ENCODE peak calls at places on chromosomes 13 and 19, in nine cellular contexts. B, F, O, D, T, S, U, J and E are unnamed samples.
A peak's percentile ranks its signal among the peaks of the same experiment; 100 is the strongest.

GRCh38 chr13:28357846-28358496 is 137.0 kb downstream of the FLT1 start:
- DNase-seq in B (no peak), F (no peak), O (no peak), U (no peak), D (no peak), T (no peak), J (no peak), S (no peak), E (no peak)

GRCh38 chr13:45296259-45296658 is 44.7 kb downstream of the TPT1 start:
- DNase-seq in S (no peak), F (no peak), T (no peak), O (peak; percentile 37), U (no peak), D (no peak), B (no peak), J (no peak), E (no peak)

GRCh38 chr13:31179241-31179640 is 17.5 kb upstream of the HSPH1 start:
- DNase-seq in F (no peak), B (no peak), D (no peak), U (no peak), J (no peak), S (no peak), T (no peak), O (no peak), E (no peak)

GRCh38 chr13:39159393-39159792 is 121.1 kb downstream of the NHLRC3 start:
- DNase-seq in S (no peak), J (no peak), O (no peak), U (no peak), D (no peak), B (no peak), T (no peak), F (no peak), E (no peak)

GRCh38 chr19:20664917-20665781 is 3.8 kb upstream of the ZNF626 start:
- DNase-seq in S (no peak), B (no peak), T (peak; percentile 12), F (peak; percentile 52), U (no peak), D (no peak), J (peak; percentile 39), O (no peak), E (peak; percentile 23)

GRCh38 chr13:73849292-73849691 is 284.9 kb downstream of the KLF12 start:
- DNase-seq in J (no peak), O (peak; percentile 52), T (no peak), D (peak; percentile 60), F (no peak), U (no peak), S (no peak), B (no peak), E (no peak)

GRCh38 chr13:30004204-30004603 is 153.8 kb upstream of the UBL3 start:
- DNase-seq in T (no peak), J (no peak), S (no peak), F (no peak), U (no peak), O (peak; percentile 48), D (peak; percentile 29), B (no peak), E (no peak)

GRCh38 chr19:35251456-35251855 is 2.7 kb downstream of the LSR start:
- DNase-seq in J (no peak), T (no peak), O (no peak), B (no peak), S (no peak), D (no peak), F (no peak), U (no peak), E (no peak)

GRCh38 chr13:30804474-30804873 is 69.1 kb downstream of the ALOX5AP start:
- DNase-seq in F (no peak), J (no peak), T (no peak), D (no peak), O (no peak), S (no peak), U (peak; percentile 50), B (no peak), E (no peak)

GRCh38 chr19:10767726-10768125 is 49.8 kb downstream of the DNM2 start:
- DNase-seq in U (no peak), D (no peak), O (no peak), T (no peak), B (no peak), J (no peak), F (no peak), S (no peak), E (no peak)
- TF ChIP-seq POLR2A in U (no peak), D (no peak), O (no peak), T (no peak), B (no peak), J (no peak), F (no peak), S (no peak), E (no peak)

GRCh38 chr19:56637976-56638555 is 4.9 kb upstream of the SMIM17 start:
- DNase-seq in J (peak; percentile 80), F (peak; percentile 64), O (peak; percentile 65), D (peak; percentile 62), U (no peak), B (peak; percentile 76), S (peak; percentile 79), T (peak; percentile 66), E (peak; percentile 97)

DNA sequence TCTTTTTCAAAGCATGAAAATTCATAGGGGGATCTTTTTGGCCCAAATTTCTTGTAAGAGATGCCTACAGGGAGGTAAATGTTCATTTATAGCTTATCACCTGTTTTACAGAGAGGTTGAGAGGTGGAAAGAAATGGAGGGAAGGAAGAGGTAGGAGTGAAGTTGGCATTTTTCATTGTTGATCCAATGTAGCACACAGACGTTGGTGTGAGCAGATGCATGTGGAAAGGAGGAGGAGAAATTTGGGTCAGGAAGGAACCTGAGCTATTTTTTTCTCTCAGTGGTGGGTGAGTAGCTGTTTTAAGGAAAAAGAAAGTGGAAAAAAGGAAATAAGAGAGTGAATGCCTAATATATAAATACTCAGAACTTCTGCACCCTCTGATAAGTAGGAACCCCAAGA is 9.9 kb upstream of the SMIM17 start:
- DNase-seq in F (no peak), U (no peak), O (no peak), S (no peak), T (no peak), J (no peak), B (no peak), D (no peak), E (no peak)
- H3K9me3 ChIP-seq in F (no peaks in the 10 kb centered on the region), U (peaks cover 54% of the 10 kb centered on the region), O (peaks cover 37% of the 10 kb centered on the region), S (no peaks in the 10 kb centered on the region), T (peaks cover 1% of the 10 kb centered on the region), J (no peaks in the 10 kb centered on the region), B (peaks cover 48% of the 10 kb centered on the region), D (peaks cover 80% of the 10 kb centered on the region), E (no peaks in the 10 kb centered on the region)

GRCh38 chr13:99766641-99767045 is 204.9 kb downstream of the ZIC5 start:
- DNase-seq in O (no peak), S (no peak), B (no peak), T (no peak), D (no peak), F (no peak), U (no peak), J (no peak), E (no peak)
- TF ChIP-seq CTCF in O (no peak), S (no peak), B (no peak), T (peak; percentile 2), D (no peak), F (no peak), U (no peak), J (no peak), E (no peak)

GRCh38 chr19:17419491-17420266 is at the start of gene MVB12A:
- DNase-seq in B (peak; percentile 96), U (peak; percentile 97), J (peak; percentile 97), S (peak; percentile 98), D (peak; percentile 99), O (peak; percentile 99), F (peak; percentile 98), T (peak; percentile 99), E (peak; percentile 98)
- TF ChIP-seq POLR2A in B (no peak), U (no peak), J (peak; percentile 35), S (no peak), D (peak; percentile 25), O (peak; percentile 42), F (peak; percentile 39), T (peak; percentile 69), E (peak; percentile 19)

DNA sequence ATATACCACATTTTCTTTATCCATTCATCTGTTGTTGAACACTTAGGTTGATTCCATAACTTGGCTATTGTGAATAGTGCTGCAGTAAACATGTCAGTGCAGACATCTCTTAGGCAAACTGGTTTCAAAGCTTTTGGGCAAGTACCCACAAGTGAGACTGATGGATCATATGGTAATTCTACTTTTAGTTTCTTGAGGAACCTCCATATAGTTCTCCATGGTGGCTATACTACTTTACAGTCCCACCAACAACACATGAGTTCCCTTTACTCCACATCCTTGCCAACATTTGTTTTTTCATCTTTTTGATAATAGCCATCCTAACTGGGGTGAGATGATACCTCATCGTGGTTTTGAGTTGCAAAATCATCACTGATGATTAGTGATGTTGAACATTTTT is 8.5 kb downstream of the CYSLTR2 start:
- DNase-seq in J (no peak), O (no peak), U (no peak), D (no peak), T (no peak), B (no peak), F (no peak), S (no peak), E (no peak)
- H3K9me3 ChIP-seq in J (no peaks in the 10 kb centered on the region), O (peaks cover 2% of the 10 kb centered on the region), U (no peaks in the 10 kb centered on the region), D (no peaks in the 10 kb centered on the region), T (no peaks in the 10 kb centered on the region), B (peaks cover 22% of the 10 kb centered on the region), F (no peaks in the 10 kb centered on the region), S (no peaks in the 10 kb centered on the region), E (no peaks in the 10 kb centered on the region)

GRCh38 chr19:5045956-5046338 is 77.0 kb downstream of the KDM4B start:
- DNase-seq in J (no peak), S (no peak), D (peak; percentile 19), U (peak; percentile 64), T (no peak), F (no peak), O (no peak), B (no peak), E (no peak)
- TF ChIP-seq CTCF in J (no peak), S (no peak), D (no peak), U (no peak), T (no peak), F (peak; percentile 30), O (no peak), B (no peak), E (no peak)